ENCODE peak calls at places on chromosomes 4 and X, in nine cellular contexts. G, V, Z, N, S, M, A, D and Q are unnamed samples.

GRCh38 chrX:119497185-119497584 is 28.9 kb downstream of the SLC25A5 start:
- DNase-seq in V (no peak), A (no peak), N (no peak), Z (no peak), M (no peak), G (no peak), D (no peak), S (no peak), Q (no peak)

GRCh38 chr4:56876264-56876663 is 31.4 kb upstream of the REST start:
- DNase-seq in A (no peak), Z (no peak), G (no peak), S (no peak), N (no peak), V (no peak), D (no peak), M (no peak), Q (no peak)

GRCh38 chr4:52586069-52586468 is 73.0 kb downstream of the USP46 start:
- DNase-seq in A (no peak), N (no peak), V (no peak), S (no peak), D (no peak), M (no peak), Z (no peak), G (no peak), Q (no peak)

GRCh38 chr4:48180234-48180633 is 46.2 kb upstream of the TXK start:
- DNase-seq in V (no peak), Z (no peak), D (no peak), A (no peak), S (no peak), G (peak), N (no peak), M (no peak), Q (no peak)

GRCh38 chr4:62709618-62710252 is 1509.6 kb downstream of the ADGRL3 start:
- DNase-seq in D (no peak), V (peak), Z (no peak), S (peak), G (no peak), M (no peak), A (peak), N (no peak), Q (no peak)

GRCh38 chr4:47334597-47335185 is 128.8 kb downstream of the COMMD8 start:
- DNase-seq in N (no peak), D (no peak), M (no peak), Z (no peak), S (no peak), V (no peak), A (no peak), G (peak), Q (no peak)

GRCh38 chr4:175373031-175373430 is 439.0 kb downstream of the GPM6A start:
- DNase-seq in D (no peak), M (no peak), G (peak), N (no peak), V (no peak), A (no peak), Z (no peak), S (no peak), Q (no peak)

GRCh38 chrX:34371740-34372139 is 239.6 kb upstream of the FAM47A start:
- DNase-seq in G (no peak), V (no peak), A (no peak), D (no peak), S (no peak), Z (no peak), N (no peak), M (no peak), Q (no peak)

GRCh38 chrX:69117876-69118526 is 47.3 kb downstream of the PJA1 start:
- DNase-seq in S (no peak), N (no peak), A (no peak), D (no peak), M (no peak), G (no peak), V (no peak), Z (no peak), Q (no peak)

GRCh38 chr4:2261110-2261852 is 628 bp downstream of the MXD4 start:
- DNase-seq in G (peak), M (peak), A (peak), V (peak), Z (peak), S (peak), N (peak), D (no peak), Q (no peak)

GRCh38 chr4:182519528-182519927 is 276.3 kb downstream of the TENM3 start:
- DNase-seq in V (no peak), G (no peak), D (no peak), M (no peak), N (no peak), Z (no peak), S (no peak), A (no peak), Q (no peak)

GRCh38 chr4:89904524-89904923 is 9.9 kb downstream of the MMRN1 start:
- DNase-seq in G (no peak), Z (no peak), V (no peak), A (no peak), N (no peak), S (no peak), M (no peak), D (no peak), Q (no peak)

GRCh38 chrX:154776753-154777152 is 14.1 kb downstream of the DKC1 start:
- DNase-seq in Z (no peak), A (no peak), N (no peak), S (no peak), G (no peak), M (no peak), D (no peak), V (no peak), Q (no peak)

GRCh38 chr4:128868758-128869157 is 59.3 kb downstream of the JADE1 start:
- DNase-seq in V (no peak), G (no peak), D (no peak), S (no peak), M (no peak), A (no peak), N (no peak), Z (no peak), Q (no peak)

GRCh38 chr4:107740381-107740780 is 20.3 kb upstream of the PAPSS1 start:
- DNase-seq in G (peak), M (no peak), D (no peak), N (no peak), S (no peak), V (no peak), A (no peak), Z (no peak), Q (no peak)

GRCh38 chrX:106928227-106928626 is 8.0 kb downstream of the CLDN2 start:
- DNase-seq in G (no peak), M (no peak), N (no peak), V (no peak), A (no peak), S (no peak), D (no peak), Z (no peak), Q (no peak)

GRCh38 chr4:3484057-3484973 is 21.2 kb downstream of the DOK7 start:
- DNase-seq in M (peak), V (peak), N (no peak), D (no peak), A (no peak), S (no peak), G (no peak), Z (no peak), Q (peak)

GRCh38 chr4:99825272-99825671 is 8.6 kb downstream of the DAPP1 start:
- DNase-seq in M (no peak), A (no peak), V (no peak), D (no peak), N (no peak), G (no peak), Z (no peak), S (no peak), Q (no peak)

GRCh38 chr4:135775909-135776308 is 1574.3 kb upstream of the PABPC4L start:
- DNase-seq in M (no peak), S (no peak), Z (no peak), D (no peak), V (no peak), G (no peak), A (no peak), N (no peak), Q (no peak)

GRCh38 chr4:56288663-56289062 is 98.6 kb downstream of the AASDH start:
- DNase-seq in G (no peak), V (no peak), D (no peak), A (no peak), M (no peak), Z (no peak), N (no peak), S (no peak), Q (no peak)

GRCh38 chrX:20711366-20711765 is 444.7 kb upstream of the RPS6KA3 start:
- DNase-seq in S (no peak), V (no peak), N (no peak), A (no peak), D (no peak), M (no peak), G (no peak), Z (no peak), Q (no peak)

GRCh38 chr4:145481164-145481941 is at the start of gene SMAD1:
- DNase-seq in S (peak), G (peak), Z (peak), M (peak), A (peak), D (peak), N (no peak), V (peak), Q (peak)